ENCODE peak calls at places on chromosomes 16 and 17, in five cellular contexts. O is uterus, U is astrocyte of the spinal cord, G is ascending aorta, X is GM23248. Y is an unnamed sample.

GRCh38 chr17:64739316-64740058 is 77.4 kb upstream of the SMURF2 start:
- DNase-seq in O (no peak), U (peak), G (no peak), X (peak), Y (peak)

GRCh38 chr17:51032850-51033249 is 87.8 kb downstream of the SPAG9 start:
- DNase-seq in O (no peak), U (no peak), G (no peak), X (peak), Y (no peak)

GRCh38 chr16:65057184-65057583 is 64.7 kb downstream of the CDH11 start:
- DNase-seq in O (no peak), U (no peak), G (no peak), X (no peak), Y (no peak)

GRCh38 chr16:54356391-54356790 is 69.8 kb upstream of the IRX3 start:
- DNase-seq in O (no peak), U (no peak), G (no peak), X (no peak), Y (no peak)

GRCh38 chr17:69874220-69874670 is 200.8 kb upstream of the KCNJ16 start:
- DNase-seq in O (no peak), U (peak), G (no peak), X (peak), Y (no peak)

GRCh38 chr17:64687959-64688358 is 25.9 kb upstream of the SMURF2 start:
- DNase-seq in O (no peak), U (no peak), G (no peak), X (peak), Y (no peak)

GRCh38 chr16:89132194-89133005 is 38.7 kb downstream of the ACSF3 start:
- DNase-seq in O (no peak), U (no peak), G (no peak), X (no peak), Y (peak)

GRCh38 chr16:46883353-46883689 is 841 bp upstream of the GPT2 start:
- DNase-seq in O (no peak), U (no peak), G (no peak), X (no peak), Y (no peak)

GRCh38 chr16:70796301-70796700 is 4.7 kb downstream of the VAC14 start:
- DNase-seq in O (no peak), U (no peak), G (no peak), X (no peak), Y (peak)

GRCh38 chr17:63439682-63440081 is 6.4 kb downstream of the CYB561 start:
- DNase-seq in O (no peak), U (peak), G (no peak), X (peak), Y (no peak)

DNA sequence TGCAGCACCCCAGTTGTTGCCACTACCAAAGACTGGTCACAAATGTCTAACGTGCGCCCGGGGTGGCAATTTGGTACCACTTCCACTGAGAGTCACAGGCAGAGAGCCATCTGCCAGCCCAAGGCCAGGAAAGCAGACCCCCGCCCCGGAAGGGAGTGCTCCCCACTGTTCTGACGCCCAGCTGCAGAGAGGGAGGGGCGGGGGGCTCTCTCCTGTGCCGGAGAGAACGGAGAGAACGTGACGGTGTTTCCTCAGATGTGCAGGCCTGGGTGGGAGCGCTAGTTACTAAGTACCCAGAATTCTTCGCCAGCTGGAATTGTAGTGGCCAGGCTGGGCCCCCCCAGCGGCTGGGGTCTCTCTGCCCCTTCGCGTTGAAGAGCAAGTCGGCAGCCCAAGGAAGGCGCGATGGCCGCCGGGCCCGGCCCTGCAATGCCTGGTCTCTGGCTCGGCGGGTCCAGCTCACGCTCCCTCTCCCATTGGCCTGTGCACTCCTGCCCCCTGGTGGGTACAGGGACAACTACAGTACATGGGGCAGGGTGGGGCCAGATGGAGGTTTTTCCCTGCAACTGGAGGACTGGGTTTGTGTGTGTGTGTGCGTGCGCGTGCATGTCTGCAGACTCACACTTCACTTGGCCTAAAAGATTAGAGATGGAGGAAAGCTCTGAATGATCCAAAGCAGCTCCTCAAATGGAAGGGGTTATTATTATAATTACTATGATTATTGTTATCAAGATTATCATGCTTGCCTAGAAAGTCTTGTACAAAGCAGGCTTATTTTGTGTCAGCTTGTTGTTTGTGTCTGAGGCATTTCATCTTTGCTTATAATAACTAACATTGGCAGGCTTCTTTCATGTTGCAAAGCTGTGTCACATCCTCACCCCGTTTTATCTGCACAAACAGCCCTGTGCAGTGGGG is 107.1 kb downstream of the AMFR start:
- DNase-seq in O (peak), U (peak), G (peak), X (peak), Y (peak)
- H3K4me3 ChIP-seq in O (peak), U (peak), G (peak), X (peak), Y (no peak)

GRCh38 chr17:43871947-43872690 is 25.1 kb downstream of the CD300LG start:
- DNase-seq in O (no peak), U (no peak), G (no peak), X (no peak), Y (no peak)
- H3K4me3 ChIP-seq in O (no peak), U (no peak), G (no peak), X (no peak), Y (no peak)

DNA sequence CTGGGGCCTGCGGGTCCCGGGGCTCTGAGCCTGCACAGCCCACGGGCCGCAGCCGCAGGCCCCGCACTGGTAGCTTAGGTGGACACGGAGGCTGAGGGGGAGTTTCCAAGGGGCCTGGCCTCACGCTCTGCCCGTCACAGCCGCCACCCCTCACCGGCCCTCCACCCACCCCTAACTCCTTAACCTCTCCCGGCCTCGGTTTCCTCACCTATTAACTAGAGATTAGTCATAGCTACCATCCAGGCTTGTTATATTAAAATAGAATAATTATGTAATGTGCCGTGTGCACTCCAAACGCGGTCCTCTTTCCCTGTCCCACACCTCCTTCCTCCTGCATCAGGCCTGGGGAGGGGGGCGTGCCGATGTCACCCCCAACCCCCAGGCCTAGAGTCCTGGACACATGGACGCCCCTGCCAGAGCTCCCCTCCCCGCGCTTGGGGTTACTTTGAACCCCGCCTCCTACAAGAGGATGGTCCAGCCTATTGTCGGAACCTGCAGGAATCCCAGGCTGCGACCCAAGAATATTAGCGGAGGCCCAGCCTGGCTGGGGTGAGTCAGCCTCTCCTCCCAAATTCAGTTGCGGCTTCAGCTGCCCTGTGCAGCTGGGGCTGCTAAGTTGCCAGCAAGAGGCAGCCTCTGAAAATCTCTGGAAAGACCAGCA is 17.3 kb downstream of the SOCS3 start:
- DNase-seq in O (peak), U (peak), G (peak), X (peak), Y (no peak)
- H3K4me3 ChIP-seq in O (peak), U (no peak), G (peak), X (peak), Y (no peak)

DNA sequence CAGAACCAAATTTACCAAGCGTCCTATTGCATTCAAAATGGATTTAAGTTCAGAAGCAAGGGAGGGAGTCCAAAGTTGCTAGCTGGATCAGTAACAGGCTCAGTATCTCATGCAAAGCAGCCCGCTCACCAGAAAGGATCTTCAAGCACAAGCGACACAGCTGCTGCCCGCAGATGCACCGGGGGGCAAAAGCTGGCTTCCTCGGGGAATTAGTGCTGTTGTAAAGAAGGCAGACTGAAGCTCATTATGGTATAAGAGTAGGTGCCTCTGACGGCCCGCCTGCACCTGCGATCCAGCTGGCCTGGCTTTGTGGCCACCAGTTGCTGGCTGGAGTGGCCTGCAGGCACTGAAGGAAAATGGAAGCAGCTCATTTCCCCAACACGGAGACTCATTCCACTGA is 128.4 kb upstream of the RCVRN start:
- DNase-seq in O (no peak), U (no peak), G (no peak), X (no peak), Y (no peak)
- H3K4me3 ChIP-seq in O (no peak), U (no peak), G (no peak), X (no peak), Y (no peak)

DNA sequence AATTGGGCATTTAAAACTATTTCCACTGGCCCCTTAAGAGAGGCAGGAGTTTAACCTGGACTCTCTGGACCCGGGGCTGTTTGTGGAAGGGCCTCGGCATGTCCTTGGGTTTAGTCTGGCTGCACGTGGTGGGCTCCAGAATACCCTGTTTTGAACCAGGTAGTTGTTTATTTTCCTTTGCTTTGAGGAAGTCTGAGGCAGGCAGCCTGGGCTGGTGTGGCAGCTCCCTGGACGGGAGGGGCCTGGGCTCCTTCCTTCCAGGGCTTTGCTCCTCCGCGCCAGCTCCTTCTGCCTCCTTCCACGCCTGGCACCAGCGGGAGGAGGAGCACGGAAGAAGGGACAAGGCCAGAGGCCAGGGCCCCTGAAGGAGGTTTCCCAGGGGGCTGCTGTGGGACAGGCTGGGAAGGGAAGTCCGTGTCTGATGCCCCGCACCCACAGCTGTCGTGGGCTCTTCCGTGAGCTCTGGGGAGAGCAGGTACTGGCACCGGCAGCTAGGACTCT is 15.5 kb downstream of the BANP start:
- DNase-seq in O (no peak), U (no peak), G (no peak), X (peak), Y (peak)
- H3K4me3 ChIP-seq in O (no peak), U (no peak), G (peak), X (peak), Y (no peak)